ENCODE peak calls at places on chromosomes 5 and 9, in six cellular contexts. Y is GM12891, A is HepG2, C is GM12892, M is GM12878, L is K562. J is an unnamed sample.
A peak's percentile ranks its signal among the peaks of the same experiment; 100 is the strongest.

GRCh38 chr5:116078199-116078598 is 6.6 kb upstream of the COMMD10 start:
- DNase-seq in M (no peak), A (no peak), Y (no peak), C (no peak), L (no peak), J (no peak)

GRCh38 chr9:79581388-79581787 is 9.6 kb downstream of the TLE4 start:
- DNase-seq in A (no peak), L (no peak), M (no peak), Y (no peak), C (no peak), J (no peak)

GRCh38 chr9:13431137-13431536 is 151.6 kb upstream of the MPDZ start:
- DNase-seq in M (no peak), Y (no peak), C (no peak), L (no peak), A (no peak), J (no peak)

GRCh38 chr9:31027678-31028077 is 1356.8 kb upstream of the ACO1 start:
- DNase-seq in Y (no peak), A (no peak), C (no peak), M (no peak), L (no peak), J (no peak)

GRCh38 chr5:35117960-35118359 is 70.2 kb upstream of the AGXT2 start:
- DNase-seq in L (no peak), A (no peak), M (no peak), Y (no peak), C (no peak), J (no peak)

GRCh38 chr5:179827684-179828083 is 7.0 kb downstream of the SQSTM1 start:
- DNase-seq in C (no peak), L (no peak), Y (no peak), A (no peak), M (no peak), J (peak; percentile 12)

GRCh38 chr5:132256086-132256782 is 1.3 kb upstream of the PDLIM4 start:
- DNase-seq in L (no peak), Y (no peak), C (no peak), M (no peak), A (no peak), J (no peak)

GRCh38 chr9:100366121-100366520 is 13.4 kb upstream of the TEX10 start:
- DNase-seq in M (no peak), C (no peak), Y (no peak), A (no peak), L (no peak), J (no peak)

GRCh38 chr9:131262327-131263032 is 13.8 kb downstream of the FAM78A start:
- DNase-seq in L (no peak), A (no peak), Y (no peak), C (no peak), M (no peak), J (no peak)

GRCh38 chr5:141790630-141791029 is 87.6 kb downstream of the PCDH1 start:
- DNase-seq in M (no peak), L (no peak), Y (no peak), A (no peak), C (no peak), J (no peak)

GRCh38 chr5:128403350-128403749 is 134.7 kb downstream of the FBN2 start:
- DNase-seq in C (no peak), L (no peak), A (no peak), M (no peak), Y (no peak), J (no peak)

GRCh38 chr5:40368200-40368599 is 311.5 kb upstream of the PTGER4 start:
- DNase-seq in C (no peak), A (no peak), M (no peak), Y (no peak), L (no peak), J (no peak)

GRCh38 chr5:181133610-181134231 is 2.8 kb upstream of the OR2V1 start:
- DNase-seq in L (peak; percentile 89), M (no peak), C (no peak), A (peak; percentile 12), Y (no peak), J (no peak)

GRCh38 chr5:181129601-181130000 is 1.4 kb downstream of the OR2V1 start:
- DNase-seq in A (no peak), M (no peak), C (no peak), L (no peak), Y (no peak), J (no peak)

GRCh38 chr5:181133083-181133482 is 2.1 kb upstream of the OR2V1 start:
- DNase-seq in L (no peak), M (no peak), C (no peak), Y (no peak), A (no peak), J (no peak)

GRCh38 chr5:181131514-181131913 is 545 bp upstream of the OR2V1 start:
- DNase-seq in M (no peak), L (no peak), Y (no peak), C (no peak), A (no peak), J (no peak)

DNA sequence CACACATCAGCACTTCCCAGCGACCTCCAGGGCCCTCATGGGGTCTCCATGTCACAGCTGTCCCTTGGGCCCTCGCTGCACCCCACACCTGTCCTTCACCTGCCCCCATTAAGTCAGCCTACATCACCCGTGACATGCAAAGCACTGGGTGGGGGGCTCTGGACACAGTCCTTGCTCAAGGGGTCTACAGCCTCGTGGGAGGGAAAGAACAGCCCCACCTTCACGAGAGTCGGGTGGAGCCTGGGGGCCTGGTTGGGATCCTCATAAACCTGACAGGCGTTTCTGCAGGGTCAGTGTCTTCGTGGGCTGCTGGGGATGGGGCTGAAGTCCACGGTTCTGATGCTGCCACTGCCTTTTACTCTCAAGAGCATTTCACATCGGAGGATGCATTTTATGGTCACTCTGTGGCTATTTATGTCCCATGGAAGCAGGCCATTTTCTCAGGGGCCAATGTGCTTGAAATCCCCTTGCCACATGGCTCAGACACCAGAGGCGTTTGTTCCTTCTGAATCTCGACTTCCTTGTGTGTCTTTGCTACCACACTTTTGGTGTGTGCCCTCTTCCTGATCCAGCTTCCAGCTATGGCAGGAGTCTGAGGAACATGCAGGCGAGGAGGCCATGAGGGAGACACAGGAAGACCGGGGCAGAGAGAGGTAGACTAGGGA is at the start of gene OR2V1:
- DNase-seq in M (no peak), A (no peak), L (no peak), Y (no peak), C (no peak), J (no peak)
- TF ChIP-seq TAF1 in M (no peak), A (no peak), L (no peak), Y (no peak), C (no peak), J (no peak)

DNA sequence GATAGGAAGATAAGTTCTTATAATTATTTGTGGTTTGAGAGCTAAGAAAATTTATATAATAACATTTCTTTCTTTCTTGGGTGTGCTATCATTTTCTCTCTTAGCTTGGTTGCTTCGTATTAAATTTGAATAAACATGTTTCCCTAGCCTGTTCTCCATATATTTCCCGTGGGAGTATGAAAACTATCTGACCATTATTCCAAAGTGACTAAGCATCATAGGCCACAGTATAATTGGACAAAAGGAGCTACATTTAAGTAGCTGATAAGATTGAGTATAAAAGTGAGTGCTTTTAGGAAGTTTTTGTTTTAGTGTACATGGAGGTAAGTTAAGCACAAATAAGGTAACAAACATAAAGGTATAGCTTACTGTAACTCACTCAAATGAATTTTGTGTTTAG is 8.4 kb upstream of the OSMR start:
- DNase-seq in L (no peak), A (no peak), M (no peak), Y (no peak), C (no peak), J (no peak)
- TF ChIP-seq TAF1 in L (no peak), A (no peak), M (no peak), Y (no peak), C (no peak), J (no peak)

GRCh38 chr5:172828911-172829431 is 5.1 kb upstream of the ERGIC1 start:
- DNase-seq in A (no peak), M (no peak), L (no peak), Y (no peak), C (no peak), J (no peak)
- TF ChIP-seq TAF1 in A (no peak), M (no peak), L (no peak), Y (no peak), C (no peak), J (no peak)

DNA sequence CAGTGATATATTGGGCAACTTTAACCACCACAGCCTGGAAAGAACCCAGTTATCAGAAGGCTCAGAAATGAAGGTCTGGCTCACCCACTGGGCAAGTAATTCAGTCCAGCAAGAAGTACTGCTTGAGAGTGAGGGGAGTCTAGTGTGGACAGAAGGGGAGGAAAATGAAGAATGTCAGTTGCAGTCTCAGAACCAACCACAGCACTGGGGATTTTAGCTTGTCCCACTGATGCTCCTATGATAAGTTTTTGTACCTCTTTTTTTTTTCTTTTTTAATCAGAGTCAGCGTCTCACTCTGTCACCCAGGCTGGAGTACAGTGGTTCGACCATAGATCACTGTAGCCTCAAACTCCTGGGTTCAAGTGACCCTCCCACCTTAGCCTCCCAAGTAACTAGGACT is 9.4 kb upstream of the CD72 start:
- DNase-seq in A (no peak), C (no peak), L (no peak), M (no peak), Y (no peak), J (no peak)
- TF ChIP-seq TAF1 in A (no peak), C (no peak), L (no peak), M (no peak), Y (no peak), J (no peak)

GRCh38 chr5:1359031-1359645 is 14.2 kb upstream of the CLPTM1L start:
- DNase-seq in C (no peak), Y (no peak), M (no peak), L (no peak), A (no peak), J (no peak)
- TF ChIP-seq TAF1 in C (no peak), Y (no peak), M (no peak), L (no peak), A (no peak), J (no peak)

DNA sequence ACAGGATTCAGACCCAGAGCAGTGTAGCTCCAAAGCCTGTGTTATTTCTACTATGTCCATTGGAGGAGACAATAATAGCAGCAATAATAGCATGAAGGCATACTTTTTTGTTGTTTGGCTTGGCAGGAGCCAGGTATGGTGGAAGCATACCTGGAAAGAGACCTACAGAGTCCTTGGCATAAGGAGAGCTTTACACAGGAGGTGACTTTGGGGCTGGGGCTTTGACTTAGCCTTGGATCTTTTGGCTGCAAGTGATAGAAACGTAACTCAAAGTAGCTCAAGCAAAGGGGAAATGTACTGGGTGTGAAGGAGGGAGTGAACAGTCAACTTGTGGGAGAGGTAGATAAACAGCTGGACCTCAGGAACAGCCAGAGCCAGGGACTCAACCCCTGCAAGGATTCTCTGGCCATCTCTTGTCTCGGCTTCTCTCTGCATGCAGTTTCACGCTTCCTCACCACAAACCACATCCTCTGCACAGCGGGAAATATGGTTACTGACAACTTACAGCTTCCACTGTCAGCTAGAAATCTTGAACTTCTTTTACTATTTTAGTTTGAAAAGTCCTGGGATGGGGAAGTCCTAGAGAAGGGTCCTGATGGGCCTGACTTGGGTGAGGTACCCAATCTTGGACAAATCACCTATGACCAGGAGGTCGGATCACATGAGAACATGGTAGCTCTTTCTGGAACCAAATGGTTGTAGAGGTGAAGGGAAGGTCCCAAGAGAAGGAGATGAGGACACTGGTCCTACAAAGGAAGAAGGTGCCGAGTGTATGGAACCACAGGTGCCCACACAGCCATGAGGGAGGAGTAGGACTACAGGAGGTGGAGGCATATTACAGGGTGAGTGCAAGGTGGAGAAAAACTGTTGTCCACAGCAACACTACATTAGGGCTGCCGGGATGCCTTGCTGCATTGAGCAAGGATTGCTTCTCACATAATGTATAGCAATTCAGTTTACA is 47.0 kb upstream of the TGFBR1 start:
- DNase-seq in Y (peak; percentile 44), M (peak; percentile 64), C (peak; percentile 34), L (peak; percentile 89), A (no peak), J (no peak)
- TF ChIP-seq TAF1 in Y (no peak), M (no peak), C (no peak), L (no peak), A (no peak), J (no peak)